ENCODE peak calls at places on chromosome 7, in four cellular contexts. T is tibial artery, J is coronary artery, E is testis. X is an unnamed sample.

GRCh38 chr7:50534690-50535290 is 30.4 kb downstream of the DDC start:
- DNase-seq in T (no peak), J (no peak), E (no peak), X (peak; percentile 96)

GRCh38 chr7:152760384-152761115 is 998 bp downstream of the ACTR3B start:
- DNase-seq in T (no peak), J (no peak), E (no peak), X (peak; percentile 7)

GRCh38 chr7:53218730-53219504 is 183.5 kb downstream of the POM121L12 start:
- DNase-seq in T (no peak), J (no peak), E (peak; percentile 43), X (no peak)

GRCh38 chr7:67484244-67484751 is 487.7 kb downstream of the TYW1 start:
- DNase-seq in T (peak; percentile 25), J (no peak), E (peak; percentile 83), X (peak; percentile 68)

GRCh38 chr7:129258649-129259389 is 34.0 kb downstream of the AHCYL2 start:
- DNase-seq in T (no peak), J (no peak), E (no peak), X (no peak)

GRCh38 chr7:142807855-142808460 is 37.2 kb downstream of the PRSS2 start:
- DNase-seq in T (no peak), J (no peak), E (no peak), X (peak; percentile 69)

GRCh38 chr7:117072620-117073118 is 119.4 kb downstream of the ST7 start:
- DNase-seq in T (peak; percentile 71), J (no peak), E (peak; percentile 74), X (peak; percentile 33)

GRCh38 chr7:141706394-141707064 is 1.6 kb upstream of the WEE2 start:
- DNase-seq in T (no peak), J (no peak), E (no peak), X (no peak)

GRCh38 chr7:130781346-130781745 is 47.3 kb upstream of the KLF14 start:
- DNase-seq in T (no peak), J (no peak), E (no peak), X (no peak)

GRCh38 chr7:26667514-26668133 is 196.8 kb downstream of the SKAP2 start:
- DNase-seq in T (peak; percentile 59), J (no peak), E (peak; percentile 89), X (peak; percentile 92)

GRCh38 chr7:76409537-76409936 is at the start of gene SSC4D:
- DNase-seq in T (no peak), J (no peak), E (no peak), X (no peak)

GRCh38 chr7:99126921-99127553 is 16.9 kb downstream of the SMURF1 start:
- DNase-seq in T (no peak), J (no peak), E (no peak), X (no peak)

GRCh38 chr7:131222171-131222570 is 105.5 kb upstream of the MKLN1 start:
- DNase-seq in T (no peak), J (no peak), E (no peak), X (no peak)

GRCh38 chr7:41238851-41239331 is 464.0 kb downstream of the INHBA start:
- DNase-seq in T (no peak), J (no peak), E (no peak), X (no peak)

GRCh38 chr7:1234794-1235500 is 2.3 kb downstream of the UNCX start:
- DNase-seq in T (no peak), J (no peak), E (no peak), X (no peak)

GRCh38 chr7:867001-867405 is 9.4 kb upstream of the GET4 start:
- DNase-seq in T (peak; percentile 85), J (peak; percentile 95), E (peak; percentile 37), X (no peak)

GRCh38 chr7:28181921-28182517 is 1.4 kb upstream of the JAZF1 start:
- DNase-seq in T (no peak), J (no peak), E (no peak), X (no peak)

GRCh38 chr7:568681-569035 is 49.0 kb upstream of the PDGFA start:
- DNase-seq in T (no peak), J (no peak), E (peak; percentile 65), X (peak; percentile 82)

GRCh38 chr7:48781783-48782182 is 142.6 kb upstream of the CDC14C start:
- DNase-seq in T (no peak), J (no peak), E (no peak), X (no peak)

GRCh38 chr7:13278020-13278419 is 590.6 kb downstream of the ARL4A start:
- DNase-seq in T (no peak), J (no peak), E (no peak), X (no peak)

GRCh38 chr7:46162582-46162981 is 241.5 kb upstream of the IGFBP3 start:
- DNase-seq in T (no peak), J (no peak), E (no peak), X (no peak)

GRCh38 chr7:51229106-51229537 is 87.5 kb downstream of the COBL start:
- DNase-seq in T (no peak), J (peak; percentile 62), E (no peak), X (no peak)

GRCh38 chr7:30894866-30895408 is 16.7 kb upstream of the AQP1 start:
- DNase-seq in T (no peak), J (no peak), E (peak; percentile 30), X (no peak)

GRCh38 chr7:100789055-100789454 is 38.3 kb downstream of the EPHB4 start:
- DNase-seq in T (no peak), J (no peak), E (no peak), X (no peak)

GRCh38 chr7:100794741-100795140 is 32.6 kb downstream of the EPHB4 start:
- DNase-seq in T (no peak), J (no peak), E (no peak), X (no peak)

GRCh38 chr7:100786323-100786722 is 41.0 kb downstream of the EPHB4 start:
- DNase-seq in T (no peak), J (no peak), E (no peak), X (no peak)

GRCh38 chr7:100793806-100794660 is 33.3 kb downstream of the EPHB4 start:
- DNase-seq in T (no peak), J (no peak), E (no peak), X (no peak)

GRCh38 chr7:100791881-100792666 is 35.2 kb downstream of the EPHB4 start:
- DNase-seq in T (no peak), J (no peak), E (no peak), X (no peak)
- TF ChIP-seq CTCF in T (no peak), J (no peak), E (no peak), X (no peak)

DNA sequence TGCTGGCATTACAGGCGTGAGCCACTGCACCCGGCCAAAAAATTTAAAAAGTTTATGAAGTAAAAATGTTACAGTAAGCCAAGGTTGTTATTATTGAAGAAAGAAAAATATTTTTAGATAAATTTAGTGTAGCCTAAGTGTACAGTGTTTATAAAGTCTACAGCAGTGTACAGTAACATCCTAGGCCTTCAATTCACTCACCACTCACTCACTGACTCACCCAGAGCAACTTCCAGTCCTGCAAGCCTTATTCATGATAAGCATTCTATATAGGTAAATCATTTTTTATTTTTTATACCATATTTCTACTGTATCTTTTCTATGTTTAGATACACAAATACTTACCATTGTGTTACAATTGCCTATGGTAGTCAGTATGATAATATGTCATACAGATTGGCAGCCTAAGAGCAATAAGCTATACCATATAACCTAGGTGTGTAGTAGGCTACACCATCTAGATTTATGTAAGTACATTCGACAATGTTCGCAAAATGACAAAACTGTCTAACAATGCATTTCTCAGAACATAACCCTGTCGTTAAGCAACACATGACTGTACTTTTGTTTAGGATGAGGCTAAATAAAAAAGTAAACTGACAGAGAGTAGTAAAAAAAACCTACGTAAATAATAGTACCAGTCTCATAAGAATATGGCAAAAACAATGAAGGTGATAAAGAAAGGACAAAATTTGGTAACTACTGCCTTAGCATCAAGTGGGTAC is 77.8 kb upstream of the FAM133B start:
- DNase-seq in T (no peak), J (no peak), E (no peak), X (no peak)
- H3K4me3 ChIP-seq in T (no peak overlapping the region), J (no peak overlapping the region), E (no peak overlapping the region), X (no peak overlapping the region)

DNA sequence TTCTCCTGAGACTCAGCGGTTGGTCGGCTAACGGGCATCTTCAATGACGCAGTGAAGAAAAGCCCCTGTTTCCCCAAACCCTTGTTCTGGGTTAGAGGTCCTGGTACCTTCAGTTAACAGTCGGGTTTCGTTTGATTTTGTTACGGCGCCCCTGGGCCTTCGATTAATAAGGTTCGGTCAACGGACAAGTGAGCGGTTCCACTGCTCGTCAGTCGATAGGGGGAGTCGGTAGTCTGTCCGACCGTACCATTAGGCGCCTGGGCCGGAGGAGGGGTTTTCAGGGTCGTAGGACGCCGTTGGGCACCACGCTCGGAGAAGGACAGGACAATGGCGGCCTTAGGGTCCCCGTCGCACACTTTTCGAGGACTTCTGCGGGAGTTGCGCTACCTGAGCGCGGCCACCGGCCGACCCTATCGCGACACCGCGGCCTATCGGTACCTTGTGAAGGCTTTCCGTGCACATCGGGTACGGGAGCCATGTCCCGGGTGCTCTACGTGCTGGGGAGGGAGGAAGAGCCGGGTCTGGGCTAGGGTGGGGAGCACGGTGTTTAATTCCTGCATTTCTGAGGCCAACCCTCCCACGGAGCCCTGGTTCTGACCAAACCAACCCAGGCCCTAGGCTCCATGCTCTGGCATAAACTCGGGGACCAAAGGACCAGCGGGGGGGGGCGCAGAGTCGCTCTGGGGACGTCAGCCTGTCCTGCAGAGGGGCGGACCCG is at the start of gene FMC1:
- DNase-seq in T (peak; percentile 95), J (peak; percentile 96), E (peak; percentile 96), X (peak; percentile 96)
- TF ChIP-seq CTCF in T (peak; percentile 52), J (peak; percentile 15), E (peak; percentile 14), X (peak; percentile 19)

GRCh38 chr7:6228865-6229264 is 43.6 kb downstream of the CYTH3 start:
- DNase-seq in T (no peak), J (no peak), E (no peak), X (peak; percentile 76)

GRCh38 chr7:6226194-6226799 is 46.1 kb downstream of the CYTH3 start:
- DNase-seq in T (no peak), J (no peak), E (no peak), X (peak; percentile 49)

GRCh38 chr7:6227294-6227846 is 45.1 kb downstream of the CYTH3 start:
- DNase-seq in T (no peak), J (no peak), E (peak; percentile 56), X (peak; percentile 52)

GRCh38 chr7:6231184-6231583 is 41.2 kb downstream of the CYTH3 start:
- DNase-seq in T (no peak), J (no peak), E (no peak), X (no peak)

GRCh38 chr7:6228363-6228762 is 44.1 kb downstream of the CYTH3 start:
- DNase-seq in T (no peak), J (no peak), E (peak; percentile 64), X (peak; percentile 73)
- H3K4me3 ChIP-seq in T (peak overlapping the region; percentile 1), J (peak overlapping the region; percentile 53), E (no peak overlapping the region), X (no peak overlapping the region)

GRCh38 chr7:77693830-77694583 is 2.3 kb upstream of the RSBN1L start:
- DNase-seq in T (no peak), J (no peak), E (no peak), X (no peak)

GRCh38 chr7:77698042-77698625 is 1.9 kb downstream of the RSBN1L start:
- DNase-seq in T (no peak), J (no peak), E (no peak), X (no peak)

GRCh38 chr7:77696643-77697534 is 630 bp downstream of the RSBN1L start:
- DNase-seq in T (peak; percentile 65), J (peak; percentile 79), E (peak; percentile 78), X (peak; percentile 47)

GRCh38 chr7:77697535-77697831 is 1.2 kb downstream of the RSBN1L start:
- DNase-seq in T (no peak), J (no peak), E (no peak), X (no peak)

GRCh38 chr7:77696057-77696642 is at the start of gene RSBN1L:
- DNase-seq in T (peak; percentile 99), J (peak; percentile 99), E (peak; percentile 100), X (peak; percentile 98)
- TF ChIP-seq CTCF in T (peak; percentile 33), J (no peak), E (peak; percentile 34), X (peak; percentile 35)